ENCODE peak calls at places on chromosome 5, in six cellular contexts. V, F, N, R, P and Q are unnamed samples.

GRCh38 chr5:107617052-107617451 is 53.7 kb downstream of the EFNA5 start:
- DNase-seq in V (no peak), F (no peak), N (no peak), R (no peak), P (no peak), Q (no peak)

GRCh38 chr5:143225511-143225910 is 178.0 kb downstream of the NR3C1 start:
- DNase-seq in V (no peak), F (no peak), N (no peak), R (no peak), P (no peak), Q (no peak)

GRCh38 chr5:93126634-93127033 is 454.4 kb downstream of the NR2F1-AS1 start:
- DNase-seq in V (no peak), F (no peak), N (no peak), R (no peak), P (no peak), Q (no peak)

GRCh38 chr5:141808857-141809256 is 69.4 kb downstream of the PCDH1 start:
- DNase-seq in V (no peak), F (no peak), N (no peak), R (no peak), P (no peak), Q (no peak)

GRCh38 chr5:2415678-2416077 is 335.8 kb downstream of the IRX2 start:
- DNase-seq in V (no peak), F (peak; percentile 22), N (no peak), R (peak; percentile 5), P (peak; percentile 16), Q (no peak)

GRCh38 chr5:21739096-21739495 is 1114.0 kb downstream of the CDH12 start:
- DNase-seq in V (no peak), F (no peak), N (no peak), R (no peak), P (no peak), Q (no peak)

GRCh38 chr5:94793816-94794198 is 175.3 kb downstream of the SLF1 start:
- DNase-seq in V (no peak), F (no peak), N (no peak), R (no peak), P (no peak), Q (no peak)

GRCh38 chr5:137395011-137395755 is 103.9 kb downstream of the SPOCK1 start:
- DNase-seq in V (no peak), F (no peak), N (no peak), R (no peak), P (no peak), Q (no peak)

GRCh38 chr5:56534102-56534501 is 281.2 kb upstream of the MAP3K1 start:
- DNase-seq in V (no peak), F (no peak), N (no peak), R (peak; percentile 34), P (no peak), Q (no peak)

GRCh38 chr5:34011521-34011920 is 3.7 kb upstream of the AMACR start:
- DNase-seq in V (no peak), F (no peak), N (no peak), R (no peak), P (no peak), Q (no peak)

GRCh38 chr5:178357127-178357526 is 124.5 kb upstream of the PHYKPL start:
- DNase-seq in V (no peak), F (no peak), N (no peak), R (peak; percentile 94), P (peak; percentile 86), Q (no peak)

GRCh38 chr5:40381676-40382363 is 297.9 kb upstream of the PTGER4 start:
- DNase-seq in V (no peak), F (no peak), N (no peak), R (no peak), P (no peak), Q (no peak)

GRCh38 chr5:180436275-180436674 is 57.9 kb upstream of the CNOT6 start:
- DNase-seq in V (no peak), F (no peak), N (no peak), R (no peak), P (no peak), Q (no peak)

GRCh38 chr5:864492-865167 is 13.8 kb upstream of the ZDHHC11 start:
- DNase-seq in V (no peak), F (no peak), N (no peak), R (no peak), P (no peak), Q (no peak)

GRCh38 chr5:133775584-133776304 is 163.4 kb upstream of the FSTL4 start:
- DNase-seq in V (no peak), F (no peak), N (no peak), R (no peak), P (no peak), Q (no peak)

GRCh38 chr5:127820910-127821553 is 117.8 kb downstream of the CCDC192 start:
- DNase-seq in V (no peak), F (no peak), N (no peak), R (no peak), P (no peak), Q (no peak)

GRCh38 chr5:10250804-10251276 is 760 bp downstream of the CCT5 start:
- DNase-seq in V (peak; percentile 6), F (no peak), N (no peak), R (peak; percentile 42), P (peak; percentile 31), Q (peak; percentile 31)

GRCh38 chr5:54362992-54363630 is 52.7 kb upstream of the ARL15 start:
- DNase-seq in V (no peak), F (no peak), N (no peak), R (no peak), P (no peak), Q (no peak)

GRCh38 chr5:125274938-125275759 is 528.7 kb upstream of the ZNF608 start:
- DNase-seq in V (no peak), F (no peak), N (no peak), R (no peak), P (no peak), Q (no peak)

GRCh38 chr5:168779333-168779732 is 200.2 kb upstream of the PANK3 start:
- DNase-seq in V (no peak), F (no peak), N (no peak), R (no peak), P (no peak), Q (no peak)

GRCh38 chr5:87769137-87769536 is 356.4 kb upstream of the CCNH start:
- DNase-seq in V (no peak), F (no peak), N (no peak), R (no peak), P (no peak), Q (no peak)

GRCh38 chr5:71481441-71481840 is 26.0 kb downstream of the BDP1 start:
- DNase-seq in V (no peak), F (no peak), N (no peak), R (no peak), P (no peak), Q (no peak)

GRCh38 chr5:38660194-38660668 is 103.8 kb upstream of the LIFR start:
- DNase-seq in V (no peak), F (no peak), N (no peak), R (peak; percentile 78), P (peak; percentile 58), Q (no peak)